ENCODE peak calls at places on chromosomes 12 and 14, in six cellular contexts. Z is substantia nigra; H is CD8-positive, alpha-beta memory T cell; U is left lung; C is dorsolateral prefrontal cortex; X is psoas muscle. W is an unnamed sample.

GRCh38 chr12:80622271-80622670 is 85.2 kb upstream of the MYF6 start:
- DNase-seq in Z (no peak), H (no peak), U (no peak), C (no peak), X (no peak), W (no peak)

GRCh38 chr14:50615566-50615965 is 52.5 kb downstream of the SAV1 start:
- DNase-seq in Z (peak), H (no peak), U (no peak), C (no peak), X (no peak), W (no peak)

GRCh38 chr12:459430-460258 is at the start of gene B4GALNT3:
- DNase-seq in Z (no peak), H (peak), U (peak), C (peak), X (peak), W (peak)

GRCh38 chr12:4210158-4210557 is 63.4 kb upstream of the CCND2 start:
- DNase-seq in Z (no peak), H (no peak), U (no peak), C (no peak), X (no peak), W (no peak)

GRCh38 chr12:32533971-32534590 is 134.7 kb downstream of the FGD4 start:
- DNase-seq in Z (no peak), H (no peak), U (peak), C (no peak), X (peak), W (peak)

GRCh38 chr12:106107566-106107965 is 31.2 kb downstream of the NUAK1 start:
- DNase-seq in Z (no peak), H (no peak), U (no peak), C (no peak), X (no peak), W (peak)

GRCh38 chr12:93813972-93814821 is 137.0 kb downstream of the CRADD start:
- DNase-seq in Z (peak), H (no peak), U (peak), C (no peak), X (peak), W (no peak)

GRCh38 chr12:26297386-26298070 is 102.2 kb downstream of the SSPN start:
- DNase-seq in Z (no peak), H (no peak), U (no peak), C (no peak), X (no peak), W (no peak)

GRCh38 chr12:32494676-32495075 is 95.3 kb downstream of the FGD4 start:
- DNase-seq in Z (no peak), H (no peak), U (no peak), C (no peak), X (no peak), W (no peak)

GRCh38 chr14:70567791-70568190 is 32.7 kb downstream of the MED6 start:
- DNase-seq in Z (no peak), H (no peak), U (no peak), C (no peak), X (no peak), W (peak)

GRCh38 chr14:81265641-81266169 is 44.9 kb upstream of the GTF2A1 start:
- DNase-seq in Z (no peak), H (no peak), U (no peak), C (no peak), X (no peak), W (no peak)

GRCh38 chr12:12449533-12450025 is 92.7 kb downstream of the BORCS5 start:
- DNase-seq in Z (no peak), H (no peak), U (peak), C (no peak), X (no peak), W (peak)

GRCh38 chr14:26963696-26964095 is 365.9 kb upstream of the NOVA1 start:
- DNase-seq in Z (no peak), H (no peak), U (no peak), C (no peak), X (no peak), W (peak)

GRCh38 chr14:49892301-49892635 is 614 bp upstream of the ARF6 start:
- DNase-seq in Z (no peak), H (peak), U (no peak), C (no peak), X (no peak), W (no peak)

GRCh38 chr12:26971963-26972362 is 33.7 kb downstream of the FGFR1OP2 start:
- DNase-seq in Z (no peak), H (peak), U (no peak), C (no peak), X (no peak), W (no peak)

GRCh38 chr12:77865178-77865577 is 34.5 kb downstream of the NAV3 start:
- DNase-seq in Z (no peak), H (no peak), U (no peak), C (no peak), X (no peak), W (no peak)

GRCh38 chr14:23361763-23362162 is 3.2 kb downstream of the EFS start:
- DNase-seq in Z (no peak), H (no peak), U (no peak), C (no peak), X (no peak), W (no peak)

GRCh38 chr12:34301251-34302130 is 279.2 kb downstream of the ALG10 start:
- DNase-seq in Z (no peak), H (no peak), U (no peak), C (no peak), X (no peak), W (no peak)

GRCh38 chr12:125024949-125025563 is 31.6 kb downstream of the BRI3BP start:
- DNase-seq in Z (no peak), H (no peak), U (no peak), C (no peak), X (no peak), W (no peak)

GRCh38 chr14:32324601-32325000 is 4.5 kb upstream of the AKAP6 start:
- DNase-seq in Z (no peak), H (no peak), U (no peak), C (no peak), X (no peak), W (no peak)

GRCh38 chr12:68595246-68595645 is 15.5 kb upstream of the RAP1B start:
- DNase-seq in Z (no peak), H (no peak), U (no peak), C (no peak), X (no peak), W (no peak)

GRCh38 chr12:52280319-52280795 is 5.9 kb downstream of the KRT86 start:
- DNase-seq in Z (no peak), H (no peak), U (peak), C (no peak), X (peak), W (peak)

GRCh38 chr14:101843665-101844064 is 82.2 kb downstream of the PPP2R5C start:
- DNase-seq in Z (no peak), H (peak), U (no peak), C (no peak), X (no peak), W (no peak)

GRCh38 chr12:66648336-66648735 is 30.5 kb downstream of the GRIP1 start:
- DNase-seq in Z (no peak), H (no peak), U (no peak), C (no peak), X (no peak), W (peak)

GRCh38 chr14:101068958-101069549 is 165.5 kb upstream of the RTL1 start:
- DNase-seq in Z (no peak), H (no peak), U (no peak), C (no peak), X (peak), W (no peak)

GRCh38 chr12:6697584-6698351 is 2.8 kb downstream of the PIANP start:
- DNase-seq in Z (no peak), H (no peak), U (no peak), C (peak), X (no peak), W (no peak)

GRCh38 chr14:72906316-72906715 is 12.4 kb upstream of the DPF3 start:
- DNase-seq in Z (no peak), H (no peak), U (no peak), C (no peak), X (no peak), W (no peak)

GRCh38 chr14:59691266-59691665 is 114.7 kb upstream of the CCDC175 start:
- DNase-seq in Z (no peak), H (no peak), U (no peak), C (no peak), X (no peak), W (no peak)

GRCh38 chr12:52847335-52848102 is 1.3 kb downstream of the KRT78 start:
- DNase-seq in Z (no peak), H (no peak), U (no peak), C (no peak), X (no peak), W (no peak)

GRCh38 chr14:51938137-51938536 is 51.2 kb upstream of the RTRAF start:
- DNase-seq in Z (no peak), H (no peak), U (no peak), C (no peak), X (no peak), W (peak)

DNA sequence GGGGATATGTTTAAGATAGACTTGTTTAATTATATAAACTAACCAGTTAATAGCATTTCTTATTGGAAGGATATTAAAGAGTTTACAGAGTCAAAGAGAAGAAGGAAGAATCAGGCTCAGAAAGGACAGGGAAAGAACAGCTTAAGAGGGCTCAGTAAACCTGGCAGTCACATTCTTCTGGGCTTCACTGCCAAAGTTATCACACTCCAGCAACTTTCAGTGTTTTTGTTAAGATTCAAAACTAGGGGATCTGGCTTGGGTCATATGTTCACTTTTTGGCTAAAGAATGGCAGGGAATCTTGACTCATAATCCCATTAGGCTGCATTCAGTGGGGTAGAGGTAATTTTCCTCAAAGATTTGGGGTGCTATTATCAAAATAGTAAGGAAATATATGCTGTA is 312.3 kb downstream of the RAD51B start:
- DNase-seq in Z (no peak), H (no peak), U (no peak), C (no peak), X (no peak), W (no peak)
- H3K27ac ChIP-seq in Z (no peak), H (no peak), U (no peak), C (no peak), X (no peak), W (no peak)

DNA sequence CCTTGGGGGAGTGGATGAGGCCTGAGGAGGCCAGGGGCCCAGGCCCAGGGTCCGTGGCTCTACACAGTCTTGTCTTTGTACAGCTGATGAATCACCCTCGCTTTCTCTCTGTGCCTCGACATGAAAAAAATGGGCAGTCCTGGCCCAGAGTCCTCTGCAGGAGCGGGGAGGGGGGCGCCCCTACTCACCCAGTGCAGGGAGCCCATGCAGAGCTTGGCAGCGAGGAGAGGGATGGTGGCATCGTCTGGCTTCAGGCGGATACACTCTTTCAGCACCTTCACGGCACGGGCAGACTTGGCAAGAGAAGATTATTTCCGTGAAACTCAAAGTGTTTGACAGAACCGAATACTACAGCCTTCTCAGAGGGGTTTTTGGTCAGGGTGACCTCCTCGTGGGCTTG is 159.2 kb downstream of the TTC7B start:
- DNase-seq in Z (peak), H (no peak), U (no peak), C (peak), X (no peak), W (no peak)
- H3K27ac ChIP-seq in Z (no peak), H (no peak), U (no peak), C (peak), X (no peak), W (no peak)

DNA sequence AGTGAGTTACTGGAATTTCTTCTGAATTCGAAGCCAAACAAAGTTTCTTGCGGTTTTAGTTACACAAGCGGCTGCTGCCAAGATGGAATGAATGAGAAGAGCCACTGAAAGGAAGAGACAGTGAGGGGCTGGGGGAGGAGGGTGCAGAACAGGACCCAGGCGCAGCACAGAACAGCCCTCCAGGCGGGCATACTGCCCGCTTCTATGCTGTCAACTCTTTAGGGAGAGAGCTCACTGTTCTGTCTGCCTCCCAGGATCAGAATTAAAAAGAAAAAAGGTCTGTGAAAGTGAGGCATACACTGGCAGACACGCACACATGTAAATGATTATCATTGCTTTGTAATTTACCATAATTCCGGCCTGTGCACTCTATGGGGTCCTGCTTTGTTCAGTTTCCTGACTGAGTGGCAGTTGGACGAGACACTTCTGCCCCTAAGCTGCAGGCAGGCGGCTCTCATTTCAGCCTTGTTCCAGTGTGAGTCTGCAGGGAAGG is 231.6 kb downstream of the CACNA1C start:
- DNase-seq in Z (no peak), H (no peak), U (no peak), C (no peak), X (no peak), W (no peak)
- H3K27ac ChIP-seq in Z (no peak), H (no peak), U (peak), C (no peak), X (no peak), W (no peak)

GRCh38 chr14:19799880-19800279 is 3.7 kb upstream of the OR4N2 start:
- DNase-seq in Z (no peak), H (no peak), U (no peak), C (no peak), X (no peak), W (no peak)

GRCh38 chr14:19801118-19801464 is 2.5 kb upstream of the OR4N2 start:
- DNase-seq in Z (no peak), H (no peak), U (no peak), C (no peak), X (no peak), W (no peak)

GRCh38 chr14:19800282-19801117 is 3.1 kb upstream of the OR4N2 start:
- DNase-seq in Z (peak), H (no peak), U (no peak), C (no peak), X (no peak), W (no peak)
- H3K27ac ChIP-seq in Z (peak), H (no peak), U (no peak), C (peak), X (no peak), W (no peak)

GRCh38 chr14:103196716-103197115 is 73.5 kb downstream of the TNFAIP2 start:
- DNase-seq in Z (no peak), H (no peak), U (no peak), C (no peak), X (no peak), W (no peak)

GRCh38 chr14:103198429-103199140 is 75.3 kb downstream of the TNFAIP2 start:
- DNase-seq in Z (no peak), H (no peak), U (no peak), C (no peak), X (peak), W (no peak)

GRCh38 chr14:103194256-103195045 is 71.2 kb downstream of the TNFAIP2 start:
- DNase-seq in Z (no peak), H (no peak), U (no peak), C (no peak), X (no peak), W (no peak)

GRCh38 chr14:103199141-103199540 is 75.9 kb downstream of the TNFAIP2 start:
- DNase-seq in Z (no peak), H (no peak), U (no peak), C (no peak), X (peak), W (no peak)

DNA sequence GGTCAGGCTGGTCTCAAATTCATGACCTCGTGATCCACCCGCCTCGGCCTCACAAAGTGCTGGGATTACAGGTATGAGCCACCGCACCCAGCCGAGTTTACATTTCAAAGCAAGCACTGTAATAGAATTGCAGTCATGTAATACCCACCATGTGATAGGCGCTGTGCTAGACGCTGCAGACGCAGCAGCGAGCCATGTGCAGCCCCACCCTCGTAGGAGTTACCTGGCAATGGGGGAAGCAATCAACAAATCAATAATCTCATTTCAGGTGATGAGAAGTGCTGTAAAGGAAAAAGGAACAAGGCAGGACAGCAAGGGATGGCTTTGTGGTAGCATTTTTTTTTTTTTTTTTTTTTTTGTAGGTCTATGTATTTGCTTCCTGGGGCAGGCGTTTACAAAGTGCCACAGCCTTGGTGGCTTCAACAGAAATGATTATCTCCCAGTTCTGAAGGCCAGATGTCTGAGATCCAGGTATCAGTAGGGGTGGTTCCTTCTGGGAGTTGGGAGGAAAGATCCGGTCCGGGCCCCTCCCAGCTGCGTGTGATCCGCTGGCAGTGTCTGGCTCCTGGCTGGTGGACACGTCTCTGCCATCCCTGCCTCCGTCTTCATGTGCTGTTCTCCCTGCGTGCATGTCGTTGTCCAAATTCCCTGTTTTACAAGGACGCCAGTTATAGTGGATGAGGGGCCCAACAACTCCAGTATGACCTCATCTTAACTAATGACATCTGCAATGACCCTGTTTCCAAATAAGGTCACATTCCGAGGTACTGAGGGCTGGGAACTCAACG is 72.8 kb downstream of the TNFAIP2 start:
- DNase-seq in Z (no peak), H (no peak), U (no peak), C (no peak), X (no peak), W (no peak)
- H3K27ac ChIP-seq in Z (no peak), H (no peak), U (no peak), C (no peak), X (no peak), W (no peak)

DNA sequence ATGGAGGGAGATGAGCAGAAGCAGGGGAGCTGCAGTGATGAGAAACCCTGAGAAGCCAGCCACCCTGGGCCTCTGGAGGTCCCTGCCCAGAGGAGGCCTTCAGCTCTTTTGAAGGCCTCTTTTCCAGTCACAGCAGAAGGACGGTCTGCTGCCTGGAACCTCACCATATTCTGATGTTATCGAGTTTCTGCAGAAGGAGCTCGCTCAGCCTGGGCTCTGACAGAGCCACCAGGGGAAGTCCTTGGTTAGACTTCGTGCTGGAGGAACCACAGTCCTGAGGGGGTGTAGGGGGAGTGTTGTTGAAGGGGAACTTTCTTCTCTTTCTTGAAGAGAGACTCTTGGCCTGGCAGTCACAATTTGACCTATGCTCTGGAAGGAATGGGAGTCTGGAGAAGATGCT is 25.1 kb upstream of the BATF start:
- DNase-seq in Z (no peak), H (no peak), U (no peak), C (no peak), X (no peak), W (no peak)
- H3K27ac ChIP-seq in Z (no peak), H (no peak), U (no peak), C (no peak), X (no peak), W (no peak)

W was measured in foreskin keratinocyte.